ENCODE peak calls at places on chromosomes 4 and X, in four cellular contexts. X, K, R and F are unnamed samples.

GRCh38 chrX:30572004-30572403 is 5.6 kb downstream of the TASL start:
- DNase-seq in X (no peak), K (no peak), R (no peak), F (no peak)

GRCh38 chr4:149108626-149109025 is 666.4 kb upstream of the NR3C2 start:
- DNase-seq in X (no peak), K (no peak), R (no peak), F (no peak)

GRCh38 chr4:47686294-47686872 is 151.5 kb downstream of the CORIN start:
- DNase-seq in X (no peak), K (peak; percentile 61), R (peak; percentile 56), F (peak; percentile 48)

GRCh38 chrX:46547857-46548256 is 2.6 kb upstream of the ZNF674 start:
- DNase-seq in X (no peak), K (no peak), R (peak; percentile 71), F (no peak)

GRCh38 chr4:105059337-105059736 is 87.3 kb upstream of the TET2 start:
- DNase-seq in X (no peak), K (no peak), R (no peak), F (no peak)

GRCh38 chrX:132031867-132032266 is 8.8 kb downstream of the STK26 start:
- DNase-seq in X (no peak), K (no peak), R (no peak), F (no peak)

GRCh38 chr4:13264126-13264525 is 220.0 kb downstream of the RAB28 start:
- DNase-seq in X (no peak), K (no peak), R (peak; percentile 26), F (no peak)

GRCh38 chr4:158161561-158162354 is 11.1 kb downstream of the GASK1B start:
- DNase-seq in X (no peak), K (no peak), R (peak; percentile 96), F (no peak)

GRCh38 chr4:78293348-78293747 is 236.2 kb downstream of the FRAS1 start:
- DNase-seq in X (no peak), K (no peak), R (peak; percentile 77), F (no peak)

GRCh38 chr4:175542787-175543186 is 269.3 kb downstream of the GPM6A start:
- DNase-seq in X (no peak), K (no peak), R (no peak), F (no peak)

GRCh38 chrX:30821116-30821515 is 67.9 kb downstream of the TAB3 start:
- DNase-seq in X (no peak), K (no peak), R (no peak), F (no peak)

GRCh38 chr4:142402925-142403324 is 443.2 kb downstream of the INPP4B start:
- DNase-seq in X (no peak), K (no peak), R (peak; percentile 54), F (no peak)
- H3K4me3 ChIP-seq in X (no peak overlapping the region), K (no peak overlapping the region), R (no peak overlapping the region), F (peak overlapping the region; percentile 5)

GRCh38 chr4:38672247-38673071 is 8.5 kb downstream of the KLF3 start:
- DNase-seq in X (no peak), K (peak; percentile 51), R (no peak), F (no peak)
- H3K4me1 ChIP-seq in X (peaks cover 81% of the 10 kb centered on the region), K (peaks cover 71% of the 10 kb centered on the region), R (peaks cover 51% of the 10 kb centered on the region), F (peaks cover 100% of the 10 kb centered on the region)

GRCh38 chrX:104270212-104270611 is 15.5 kb upstream of the ESX1 start:
- DNase-seq in X (no peak), K (no peak), R (no peak), F (no peak)

GRCh38 chrX:104270916-104271512 is 16.3 kb upstream of the ESX1 start:
- DNase-seq in X (peak; percentile 64), K (peak; percentile 11), R (peak; percentile 46), F (peak; percentile 31)
- H3K4me3 ChIP-seq in X (no peak overlapping the region), K (no peak overlapping the region), R (no peak overlapping the region), F (peak overlapping the region; percentile 43)

DNA sequence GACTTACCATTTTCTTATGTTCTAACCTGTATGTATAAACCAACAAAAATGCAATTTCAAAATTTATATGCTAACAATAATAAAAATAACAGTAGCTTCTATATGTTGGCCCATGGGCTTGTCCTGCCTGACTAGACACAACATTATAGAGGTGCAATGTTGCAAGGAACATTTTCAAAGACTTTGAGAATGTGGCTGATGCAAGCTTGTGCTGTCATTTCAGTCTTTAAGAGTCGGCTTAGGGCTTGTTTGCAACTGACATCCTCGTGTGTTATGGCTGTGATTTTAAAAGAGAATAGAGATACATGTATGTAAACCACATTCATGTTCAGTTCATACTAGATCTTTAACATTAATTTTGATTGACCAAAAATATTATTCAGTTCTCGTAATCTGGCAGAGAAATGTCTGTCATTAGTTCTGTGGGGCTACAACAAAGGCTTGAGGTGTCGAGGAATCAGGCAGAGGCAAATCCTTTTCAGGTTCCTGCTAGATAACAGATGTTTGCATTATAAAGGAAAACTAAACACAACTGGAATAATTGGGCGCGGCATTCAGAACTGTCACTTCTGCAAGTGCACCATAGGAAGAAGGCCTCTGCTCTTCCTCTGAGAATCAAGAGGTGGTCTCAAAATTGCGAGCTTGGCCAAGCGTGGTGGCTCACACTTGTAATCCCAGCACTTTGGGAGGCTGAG is 13.1 kb downstream of the TMSB4X start:
- DNase-seq in X (no peak), K (no peak), R (no peak), F (no peak)
- H3K4me1 ChIP-seq in X (no peaks in the 10 kb centered on the region), K (peaks cover 31% of the 10 kb centered on the region), R (no peaks in the 10 kb centered on the region), F (peaks cover 17% of the 10 kb centered on the region)

GRCh38 chr4:39446483-39446841 is 12.3 kb downstream of the RPL9 start:
- DNase-seq in X (no peak), K (no peak), R (no peak), F (no peak)
- H3K4me3 ChIP-seq in X (peak overlapping the region; percentile 38), K (no peak overlapping the region), R (no peak overlapping the region), F (peak overlapping the region; percentile 67)

GRCh38 chrX:21738950-21739287 is 19.0 kb downstream of the SMPX start:
- DNase-seq in X (no peak), K (no peak), R (no peak), F (no peak)
- H3K4me1 ChIP-seq in X (no peaks in the 10 kb centered on the region), K (no peaks in the 10 kb centered on the region), R (peaks cover 56% of the 10 kb centered on the region), F (peaks cover 35% of the 10 kb centered on the region)

GRCh38 chrX:53115550-53115874 is 21.6 kb downstream of the KANTR start:
- DNase-seq in X (no peak), K (no peak), R (no peak), F (no peak)
- H3K4me3 ChIP-seq in X (no peak overlapping the region), K (no peak overlapping the region), R (no peak overlapping the region), F (no peak overlapping the region)

GRCh38 chr4:991451-992296 is 1.5 kb downstream of the SLC26A1 start:
- DNase-seq in X (no peak), K (no peak), R (no peak), F (no peak)

GRCh38 chr4:990746-991367 is 2.3 kb downstream of the SLC26A1 start:
- DNase-seq in X (no peak), K (no peak), R (no peak), F (no peak)

GRCh38 chr4:987689-988513 is 1.1 kb downstream of the IDUA start:
- DNase-seq in X (no peak), K (no peak), R (no peak), F (no peak)

GRCh38 chr4:988726-989721 is 2.2 kb downstream of the IDUA start:
- DNase-seq in X (no peak), K (no peak), R (no peak), F (no peak)

DNA sequence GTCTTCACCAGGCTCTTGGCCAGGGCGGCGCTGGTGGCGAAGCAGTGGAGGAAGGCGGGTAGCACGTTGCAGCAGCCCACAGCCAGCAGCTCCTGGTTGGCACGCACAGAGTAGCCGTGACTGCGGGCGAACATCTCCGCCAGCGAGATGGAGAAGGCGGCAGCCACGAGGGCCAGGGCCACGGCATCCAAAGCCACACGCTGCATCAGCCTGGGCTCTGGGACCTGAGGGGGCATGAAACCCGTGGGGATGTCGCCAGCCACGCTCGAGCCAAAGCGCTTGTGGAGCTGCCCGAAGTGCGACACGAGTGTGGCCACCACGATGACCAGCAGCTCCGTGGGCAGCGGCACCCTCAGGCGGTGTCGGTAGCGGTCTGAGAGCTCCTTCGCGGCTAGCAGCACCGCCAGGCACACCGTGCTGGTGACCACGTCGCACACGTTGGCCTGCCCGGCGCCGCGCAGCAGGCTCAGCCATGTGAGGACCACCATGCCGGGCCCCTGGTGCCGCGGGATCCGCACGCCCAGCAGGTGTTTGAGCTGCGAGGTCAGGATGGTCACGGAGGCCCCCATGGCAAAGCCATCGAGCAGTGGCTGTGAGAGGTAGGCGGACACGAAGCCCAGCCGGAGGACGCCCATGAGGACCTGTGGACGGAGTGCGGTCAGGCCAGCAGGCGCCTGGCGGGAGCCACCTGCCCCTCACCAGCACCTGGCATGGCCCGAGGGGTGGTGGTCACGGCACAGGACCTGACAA is 3.1 kb downstream of the IDUA start:
- DNase-seq in X (no peak), K (no peak), R (no peak), F (no peak)
- H3K4me1 ChIP-seq in X (peaks cover 29% of the 10 kb centered on the region), K (peaks cover 38% of the 10 kb centered on the region), R (peaks cover 11% of the 10 kb centered on the region), F (peaks cover 34% of the 10 kb centered on the region)

GRCh38 chr4:73742776-73743175 is 2.4 kb downstream of the CXCL8 start:
- DNase-seq in X (no peak), K (no peak), R (no peak), F (no peak)
- H3K4me3 ChIP-seq in X (no peak overlapping the region), K (no peak overlapping the region), R (no peak overlapping the region), F (no peak overlapping the region)

GRCh38 chrX:19748898-19749680 is 138.3 kb downstream of the SH3KBP1 start:
- DNase-seq in X (no peak), K (no peak), R (no peak), F (no peak)

GRCh38 chrX:19752043-19752442 is 135.4 kb downstream of the SH3KBP1 start:
- DNase-seq in X (no peak), K (no peak), R (no peak), F (no peak)

GRCh38 chrX:19751068-19751467 is 136.3 kb downstream of the SH3KBP1 start:
- DNase-seq in X (no peak), K (no peak), R (no peak), F (no peak)

GRCh38 chrX:19747672-19748610 is 139.5 kb downstream of the SH3KBP1 start:
- DNase-seq in X (no peak), K (no peak), R (no peak), F (peak; percentile 13)

GRCh38 chrX:19750028-19750786 is 137.2 kb downstream of the SH3KBP1 start:
- DNase-seq in X (no peak), K (no peak), R (no peak), F (no peak)
- H3K4me1 ChIP-seq in X (no peaks in the 10 kb centered on the region), K (no peaks in the 10 kb centered on the region), R (no peaks in the 10 kb centered on the region), F (peaks cover 5% of the 10 kb centered on the region)